ENCODE peak calls at places on chromosome 16, in six cellular contexts. R, C, S, B, O and Y are unnamed samples.

GRCh38 chr16:84815446-84815845 is 4.3 kb upstream of the CRISPLD2 start:
- DNase-seq in C (no peak), B (no peak), R (no peak), O (no peak), S (no peak), Y (no peak)

GRCh38 chr16:50196736-50197135 is 43.6 kb downstream of the TENT4B start:
- DNase-seq in B (peak), C (no peak), S (no peak), R (no peak), O (no peak), Y (peak)

GRCh38 chr16:60922920-60923319 is 1113.3 kb downstream of the CDH8 start:
- DNase-seq in S (no peak), B (no peak), C (no peak), O (no peak), R (no peak), Y (no peak)

GRCh38 chr16:88569614-88569984 is 604 bp upstream of the ZC3H18 start:
- DNase-seq in C (peak), O (no peak), S (no peak), B (peak), R (no peak), Y (no peak)

GRCh38 chr16:56930516-56931252 is 1.3 kb upstream of the HERPUD1 start:
- DNase-seq in B (no peak), C (no peak), O (no peak), S (no peak), R (peak), Y (no peak)

GRCh38 chr16:54277845-54278703 is 8.5 kb downstream of the IRX3 start:
- DNase-seq in R (peak), C (peak), O (no peak), B (no peak), S (peak), Y (no peak)

GRCh38 chr16:12455287-12455798 is 348.3 kb downstream of the CPPED1 start:
- DNase-seq in R (peak), O (no peak), S (peak), B (peak), C (peak), Y (peak)

GRCh38 chr16:53519417-53520091 is 16.5 kb upstream of the AKTIP start:
- DNase-seq in S (no peak), C (no peak), R (no peak), B (no peak), O (no peak), Y (no peak)

GRCh38 chr16:49928176-49928892 is 72.4 kb upstream of the ZNF423 start:
- DNase-seq in S (no peak), O (no peak), R (no peak), B (no peak), C (peak), Y (no peak)

GRCh38 chr16:66224636-66225035 is 141.9 kb upstream of the CDH5 start:
- DNase-seq in R (no peak), S (no peak), O (no peak), B (no peak), C (no peak), Y (no peak)

GRCh38 chr16:287298-287811 is 4.4 kb downstream of the PDIA2 start:
- DNase-seq in B (no peak), R (peak), C (no peak), O (no peak), S (peak), Y (no peak)